ENCODE peak calls at places on chromosomes 1 and 21, in six cellular contexts. N is aorta, L is endothelial cell, O is iPS DF 19.7, I is RPMI8226, B is HFF-Myc. Z is an unnamed sample.

GRCh38 chr1:54095543-54096286 is 42.3 kb downstream of the TCEANC2 start:
- DNase-seq in N (no peak), L (no peak), O (no peak), I (no peak), B (no peak), Z (no peak)

GRCh38 chr21:29256125-29256895 is 42.4 kb upstream of the BACH1 start:
- DNase-seq in N (no peak), L (no peak), O (no peak), I (no peak), B (no peak), Z (no peak)

GRCh38 chr1:100354971-100355394 is 2.7 kb downstream of the CDC14A start:
- DNase-seq in N (no peak), L (no peak), O (no peak), I (no peak), B (no peak), Z (no peak)

GRCh38 chr1:25486602-25487001 is 55.9 kb downstream of the MACO1 start:
- DNase-seq in N (no peak), L (no peak), O (no peak), I (no peak), B (no peak), Z (no peak)

GRCh38 chr21:37204580-37204979 is 62.6 kb downstream of the VPS26C start:
- DNase-seq in N (no peak), L (no peak), O (no peak), I (no peak), B (no peak), Z (no peak)

GRCh38 chr21:38948981-38949380 is 143.3 kb downstream of the ETS2 start:
- DNase-seq in N (no peak), L (no peak), O (no peak), I (no peak), B (no peak), Z (no peak)

GRCh38 chr1:180580237-180580636 is 21.5 kb downstream of the OVAAL start:
- DNase-seq in N (no peak), L (no peak), O (no peak), I (peak), B (no peak), Z (peak)

GRCh38 chr1:200738348-200738732 is 353 bp upstream of the CAMSAP2 start:
- DNase-seq in N (no peak), L (no peak), O (no peak), I (no peak), B (no peak), Z (no peak)

GRCh38 chr1:91732291-91732953 is 153.5 kb downstream of the TGFBR3 start:
- DNase-seq in N (no peak), L (no peak), O (no peak), I (peak), B (peak), Z (peak)

GRCh38 chr1:46303872-46304326 is 401 bp downstream of the UQCRH start:
- DNase-seq in N (no peak), L (no peak), O (no peak), I (no peak), B (no peak), Z (no peak)

GRCh38 chr1:189939967-189940366 is 537.7 kb downstream of the BRINP3 start:
- DNase-seq in N (no peak), L (no peak), O (no peak), I (no peak), B (no peak), Z (no peak)

GRCh38 chr1:145995148-145995851 is 1.1 kb downstream of the TXNIP start:
- DNase-seq in N (no peak), L (no peak), O (no peak), I (peak), B (no peak), Z (no peak)

GRCh38 chr1:210366767-210367166 is 38.1 kb downstream of the HHAT start:
- DNase-seq in N (no peak), L (no peak), O (no peak), I (no peak), B (no peak), Z (no peak)

GRCh38 chr1:217881607-217882332 is 250.6 kb downstream of the SPATA17 start:
- DNase-seq in N (no peak), L (no peak), O (no peak), I (no peak), B (no peak), Z (no peak)

GRCh38 chr1:192810253-192810880 is 1.5 kb downstream of the RGS2 start:
- DNase-seq in N (peak), L (no peak), O (no peak), I (no peak), B (no peak), Z (no peak)

GRCh38 chr1:107415241-107415640 is 274.4 kb downstream of the NTNG1 start:
- DNase-seq in N (no peak), L (no peak), O (no peak), I (no peak), B (no peak), Z (no peak)

GRCh38 chr1:1842360-1843146 is 48.3 kb downstream of the GNB1 start:
- DNase-seq in N (no peak), L (no peak), O (no peak), I (peak), B (no peak), Z (no peak)

GRCh38 chr1:62368989-62369388 is 49.8 kb upstream of the KANK4 start:
- DNase-seq in N (no peak), L (no peak), O (no peak), I (no peak), B (no peak), Z (no peak)

GRCh38 chr1:54549181-54549924 is 1.3 kb downstream of the ACOT11 start:
- DNase-seq in N (no peak), L (no peak), O (no peak), I (no peak), B (no peak), Z (no peak)

GRCh38 chr1:177278626-177279390 is 108.0 kb downstream of the BRINP2 start:
- DNase-seq in N (no peak), L (no peak), O (no peak), I (no peak), B (no peak), Z (no peak)

GRCh38 chr1:9198538-9199361 is 35.8 kb upstream of the H6PD start:
- DNase-seq in N (peak), L (peak), O (no peak), I (peak), B (no peak), Z (no peak)

GRCh38 chr1:39625462-39626273 is 13.8 kb downstream of the HEYL start:
- DNase-seq in N (peak), L (no peak), O (no peak), I (no peak), B (no peak), Z (peak)

GRCh38 chr21:35528109-35529042 is 479.3 kb upstream of the RUNX1 start:
- DNase-seq in N (peak), L (no peak), O (no peak), I (no peak), B (no peak), Z (peak)